ENCODE peak calls at places on chromosomes 5 and 9, in nine cellular contexts. W, P, H, K, R, M, D, V and F are unnamed samples.

GRCh38 chr9:127961613-127962150 is 19.1 kb downstream of the EEIG1 start:
- DNase-seq in W (no peak), P (no peak), H (no peak), K (no peak), R (no peak), M (no peak), D (no peak), V (no peak), F (no peak)

GRCh38 chr9:72557549-72557948 is 36.1 kb downstream of the TMC1 start:
- DNase-seq in W (peak; percentile 94), P (no peak), H (peak; percentile 97), K (no peak), R (no peak), M (no peak), D (peak; percentile 99), V (peak; percentile 90), F (no peak)

GRCh38 chr5:68378204-68378830 is 162.8 kb downstream of the PIK3R1 start:
- DNase-seq in W (no peak), P (no peak), H (no peak), K (peak; percentile 55), R (no peak), M (no peak), D (no peak), V (no peak), F (peak; percentile 4)

GRCh38 chr9:131405429-131405828 is 11.5 kb downstream of the PRRC2B start:
- DNase-seq in W (no peak), P (no peak), H (peak; percentile 75), K (no peak), R (no peak), M (no peak), D (no peak), V (no peak), F (no peak)

GRCh38 chr5:132363431-132364112 is 5.9 kb upstream of the SLC22A5 start:
- DNase-seq in W (peak; percentile 88), P (no peak), H (peak; percentile 93), K (no peak), R (no peak), M (no peak), D (peak; percentile 62), V (peak; percentile 85), F (no peak)

GRCh38 chr5:854966-855743 is 4.4 kb upstream of the ZDHHC11 start:
- DNase-seq in W (no peak), P (peak; percentile 60), H (no peak), K (no peak), R (no peak), M (no peak), D (no peak), V (no peak), F (no peak)

GRCh38 chr5:51734677-51735076 is 351.4 kb downstream of the ISL1 start:
- DNase-seq in W (no peak), P (no peak), H (no peak), K (no peak), R (no peak), M (no peak), D (no peak), V (no peak), F (no peak)

GRCh38 chr9:5459289-5459829 is 9.0 kb downstream of the CD274 start:
- DNase-seq in W (no peak), P (peak; percentile 28), H (no peak), K (no peak), R (no peak), M (no peak), D (no peak), V (no peak), F (no peak)

GRCh38 chr5:141492168-141492885 is 3.4 kb downstream of the PCDHGC5 start:
- DNase-seq in W (no peak), P (no peak), H (no peak), K (no peak), R (no peak), M (no peak), D (no peak), V (no peak), F (no peak)

GRCh38 chr5:38531518-38531917 is 24.9 kb downstream of the LIFR start:
- DNase-seq in W (no peak), P (no peak), H (no peak), K (no peak), R (no peak), M (no peak), D (no peak), V (no peak), F (no peak)

GRCh38 chr5:219492-219891 is 1.4 kb downstream of the SDHA start:
- DNase-seq in W (no peak), P (no peak), H (peak; percentile 50), K (no peak), R (peak; percentile 34), M (peak; percentile 52), D (no peak), V (peak; percentile 49), F (no peak)

GRCh38 chr9:87109182-87109581 is 161.9 kb upstream of the GAS1 start:
- DNase-seq in W (no peak), P (no peak), H (peak; percentile 36), K (no peak), R (no peak), M (no peak), D (no peak), V (peak; percentile 37), F (no peak)

GRCh38 chr5:41145306-41145705 is 68.0 kb downstream of the C6 start:
- DNase-seq in W (no peak), P (no peak), H (no peak), K (no peak), R (no peak), M (no peak), D (no peak), V (no peak), F (no peak)

GRCh38 chr5:41148448-41148847 is 64.9 kb downstream of the C6 start:
- DNase-seq in W (no peak), P (peak; percentile 23), H (no peak), K (no peak), R (no peak), M (no peak), D (no peak), V (no peak), F (no peak)

GRCh38 chr5:41143124-41143523 is 70.2 kb downstream of the C6 start:
- DNase-seq in W (no peak), P (no peak), H (no peak), K (no peak), R (no peak), M (no peak), D (no peak), V (no peak), F (no peak)
- H3K27ac ChIP-seq in W (no peak overlapping the region), P (no peak overlapping the region), H (no peak overlapping the region), K (no peak overlapping the region), R (no peak overlapping the region), M (no peak overlapping the region), D (no peak overlapping the region), V (no peak overlapping the region), F (no peak overlapping the region)

GRCh38 chr9:17011870-17012269 is 123.0 kb upstream of the CNTLN start:
- DNase-seq in W (no peak), P (no peak), H (no peak), K (no peak), R (no peak), M (no peak), D (no peak), V (no peak), F (no peak)
- H3K27ac ChIP-seq in W (no peak overlapping the region), P (no peak overlapping the region), H (no peak overlapping the region), K (no peak overlapping the region), R (no peak overlapping the region), M (no peak overlapping the region), D (no peak overlapping the region), V (no peak overlapping the region), F (no peak overlapping the region)

DNA sequence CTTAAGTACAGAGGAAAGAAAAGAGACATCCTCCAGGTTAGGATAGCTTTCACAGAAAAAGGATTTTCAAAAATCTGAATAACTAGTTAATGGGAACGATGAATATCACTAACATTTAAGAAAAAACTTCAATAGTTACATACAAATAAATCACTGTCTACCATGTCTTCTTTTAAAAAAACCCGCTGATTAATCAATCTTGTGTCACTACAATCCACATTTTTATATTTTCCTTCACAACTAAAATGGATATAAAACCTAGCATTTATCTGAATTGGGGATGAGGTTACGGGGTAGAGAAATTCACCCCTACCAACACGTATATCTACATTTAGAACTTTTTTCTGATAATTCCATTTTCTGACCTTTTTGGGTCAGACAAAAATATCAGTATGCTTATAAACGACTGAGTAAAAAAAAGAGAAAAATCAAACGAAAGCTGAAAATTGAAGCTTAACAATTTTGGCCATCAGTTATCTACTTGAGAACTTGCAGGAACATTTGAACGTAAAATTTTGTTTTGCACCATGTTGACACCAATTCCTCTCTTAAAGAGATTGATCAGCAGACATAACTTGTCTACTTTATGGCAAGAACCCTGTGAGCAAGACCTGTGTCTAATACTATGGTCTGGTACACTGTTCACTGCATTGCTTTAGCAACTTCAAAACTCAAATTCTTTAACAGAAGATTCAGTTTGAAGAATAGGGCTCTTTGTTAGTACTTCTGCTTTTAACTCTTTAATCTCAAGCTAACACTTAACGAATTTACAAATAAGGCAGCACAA is 4.8 kb downstream of the NR3C1 start:
- DNase-seq in W (no peak), P (no peak), H (peak; percentile 12), K (no peak), R (no peak), M (no peak), D (no peak), V (peak; percentile 40), F (no peak)
- H3K27ac ChIP-seq in W (no peak overlapping the region), P (no peak overlapping the region), H (no peak overlapping the region), K (peak overlapping the region; percentile 93), R (no peak overlapping the region), M (no peak overlapping the region), D (no peak overlapping the region), V (peak overlapping the region; percentile 90), F (no peak overlapping the region)

GRCh38 chr5:40465416-40465815 is 214.3 kb upstream of the PTGER4 start:
- DNase-seq in W (no peak), P (no peak), H (no peak), K (no peak), R (no peak), M (no peak), D (peak; percentile 20), V (no peak), F (no peak)
- H3K27ac ChIP-seq in W (no peak overlapping the region), P (no peak overlapping the region), H (no peak overlapping the region), K (no peak overlapping the region), R (no peak overlapping the region), M (no peak overlapping the region), D (no peak overlapping the region), V (no peak overlapping the region), F (no peak overlapping the region)

DNA sequence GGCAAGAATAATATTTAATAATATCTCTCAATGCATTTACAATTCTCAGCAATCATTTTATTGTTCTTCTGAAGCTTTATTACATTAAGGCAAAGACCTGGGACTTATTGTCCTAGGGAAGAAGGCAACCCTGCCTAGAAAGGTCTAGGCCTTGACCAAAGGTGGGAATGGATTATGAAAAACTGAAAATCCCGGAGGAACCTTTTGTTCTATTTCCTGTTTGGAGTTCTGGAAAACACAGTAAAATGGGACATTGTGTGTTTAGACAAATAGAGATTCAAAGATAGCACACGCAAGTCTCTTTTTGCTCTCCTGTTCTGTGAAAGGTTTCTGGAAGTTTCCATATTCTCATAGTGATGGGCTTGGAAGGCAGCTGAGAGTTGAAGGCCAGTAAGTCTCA is 31.1 kb downstream of the BAAT start:
- DNase-seq in W (no peak), P (no peak), H (no peak), K (no peak), R (no peak), M (no peak), D (no peak), V (no peak), F (no peak)
- H3K27ac ChIP-seq in W (no peak overlapping the region), P (no peak overlapping the region), H (no peak overlapping the region), K (no peak overlapping the region), R (no peak overlapping the region), M (no peak overlapping the region), D (no peak overlapping the region), V (no peak overlapping the region), F (no peak overlapping the region)